ENCODE peak calls at places on chromosomes 5 and 9, in ten cellular contexts. P, I, S, L, U, H, C, O, A and Z are unnamed samples.

GRCh38 chr5:180201051-180201987 is 7.7 kb downstream of the RASGEF1C start:
- DNase-seq in H (no peak), L (peak; percentile 35), U (no peak), A (no peak), I (no peak), S (no peak), O (peak; percentile 61), C (no peak), P (no peak), Z (no peak)

GRCh38 chr5:8060235-8061139 is 191.5 kb downstream of the MTRR start:
- DNase-seq in A (no peak), P (no peak), U (no peak), O (no peak), L (no peak), H (no peak), C (no peak), S (no peak), I (no peak), Z (no peak)

GRCh38 chr9:77648458-77649108 is 461 bp upstream of the GNA14 start:
- DNase-seq in L (no peak), I (no peak), C (no peak), O (peak; percentile 23), P (peak; percentile 66), S (peak; percentile 77), U (peak; percentile 82), H (peak; percentile 37), A (peak; percentile 65), Z (peak; percentile 62)

GRCh38 chr5:166379515-166379914 is 1911.9 kb upstream of the WWC1 start:
- DNase-seq in I (no peak), P (no peak), O (no peak), U (no peak), H (no peak), C (no peak), S (no peak), L (no peak), A (no peak), Z (no peak)

GRCh38 chr5:21685536-21685935 is 1167.6 kb downstream of the CDH12 start:
- DNase-seq in O (no peak), H (no peak), C (no peak), L (no peak), A (no peak), U (no peak), S (no peak), I (no peak), P (no peak), Z (no peak)

GRCh38 chr5:113267361-113267900 is 167.4 kb downstream of the TSSK1B start:
- DNase-seq in I (no peak), U (no peak), C (no peak), L (no peak), O (no peak), S (no peak), H (no peak), A (no peak), P (no peak), Z (no peak)

GRCh38 chr5:145975361-145976066 is 39.1 kb downstream of the SH3RF2 start:
- DNase-seq in C (peak; percentile 38), U (peak; percentile 56), O (peak; percentile 70), H (no peak), L (no peak), P (peak; percentile 37), A (no peak), I (no peak), S (no peak), Z (peak; percentile 88)

GRCh38 chr9:71678999-71679398 is 89.3 kb downstream of the CEMIP2 start:
- DNase-seq in I (no peak), L (no peak), C (no peak), P (no peak), U (no peak), S (no peak), H (no peak), O (no peak), A (no peak), Z (no peak)

GRCh38 chr9:72951520-72952393 is 1.1 kb downstream of the ALDH1A1 start:
- DNase-seq in L (no peak), U (no peak), S (no peak), P (no peak), O (no peak), H (no peak), A (no peak), I (no peak), C (no peak), Z (no peak)

GRCh38 chr5:124630767-124631704 is 115.4 kb downstream of the ZNF608 start:
- DNase-seq in P (no peak), L (no peak), S (no peak), O (no peak), A (no peak), C (no peak), U (no peak), I (no peak), H (no peak), Z (no peak)

GRCh38 chr9:10274156-10274555 is 338.6 kb downstream of the PTPRD start:
- DNase-seq in S (no peak), U (no peak), C (no peak), I (no peak), A (no peak), H (no peak), P (no peak), O (peak; percentile 81), L (no peak), Z (no peak)

GRCh38 chr5:72410896-72411295 is 90.7 kb downstream of the PTCD2 start:
- DNase-seq in H (no peak), O (no peak), I (no peak), L (no peak), A (no peak), C (no peak), U (no peak), S (no peak), P (no peak), Z (no peak)

GRCh38 chr5:170254056-170254455 is 21.3 kb downstream of the C5orf58 start:
- DNase-seq in S (no peak), A (no peak), H (no peak), P (no peak), I (peak; percentile 51), O (no peak), U (no peak), C (peak; percentile 59), L (no peak), Z (peak; percentile 84)

GRCh38 chr9:107983762-107984161 is 494.2 kb upstream of the KLF4 start:
- DNase-seq in O (no peak), C (no peak), H (no peak), A (no peak), I (no peak), L (no peak), U (no peak), S (no peak), P (no peak), Z (no peak)

GRCh38 chr5:74810915-74811314 is 43.9 kb downstream of the NSA2 start:
- DNase-seq in L (no peak), C (peak; percentile 66), A (no peak), O (no peak), H (no peak), S (no peak), U (no peak), P (no peak), I (no peak), Z (no peak)